ENCODE peak calls at places on chromosome 9, in four cellular contexts. A is NCI-H2029, D is DMS79 treated with DMSO at 0.1 percent for 48 hours, J is Calu3. R is an unnamed sample.

GRCh38 chr9:34514816-34515215 is 8.0 kb downstream of the ENHO start:
- DNase-seq in A (no peak), D (no peak), J (no peak), R (no peak)

GRCh38 chr9:87662808-87663528 is 63.0 kb upstream of the CTSL start:
- DNase-seq in A (peak; percentile 49), D (no peak), J (peak; percentile 87), R (peak; percentile 83)

GRCh38 chr9:88532320-88532719 is 2.7 kb upstream of the NXNL2 start:
- DNase-seq in A (no peak), D (no peak), J (no peak), R (no peak)

GRCh38 chr9:128091571-128091970 is 23.5 kb downstream of the SLC25A25 start:
- DNase-seq in A (no peak), D (no peak), J (no peak), R (no peak)

GRCh38 chr9:124342946-124343485 is 72.2 kb downstream of the PSMB7 start:
- DNase-seq in A (peak; percentile 84), D (peak; percentile 68), J (no peak), R (no peak)

GRCh38 chr9:95211028-95211427 is 106.5 kb downstream of the FANCC start:
- DNase-seq in A (no peak), D (peak; percentile 12), J (no peak), R (peak; percentile 63)

GRCh38 chr9:113501129-113501686 is 37.7 kb downstream of the RGS3 start:
- DNase-seq in A (no peak), D (no peak), J (no peak), R (no peak)

GRCh38 chr9:69470186-69470977 is 145.4 kb downstream of the ENTREP1 start:
- DNase-seq in A (no peak), D (no peak), J (peak; percentile 19), R (no peak)

GRCh38 chr9:109513871-109514270 is 15.8 kb upstream of the PTPN3 start:
- DNase-seq in A (no peak), D (no peak), J (no peak), R (no peak)

GRCh38 chr9:38066907-38067610 is 2.0 kb downstream of the SHB start:
- DNase-seq in A (no peak), D (peak; percentile 56), J (no peak), R (peak; percentile 74)

GRCh38 chr9:94705162-94705712 is 21.3 kb upstream of the AOPEP start:
- DNase-seq in A (no peak), D (no peak), J (no peak), R (no peak)

GRCh38 chr9:133449760-133450159 is 10.0 kb upstream of the CACFD1 start:
- DNase-seq in A (peak; percentile 41), D (peak; percentile 38), J (peak; percentile 85), R (no peak)

GRCh38 chr9:36690769-36691168 is 118.1 kb downstream of the MELK start:
- DNase-seq in A (no peak), D (no peak), J (no peak), R (no peak)

GRCh38 chr9:128552744-128553221 is 396 bp downstream of the SPTAN1 start:
- DNase-seq in A (peak; percentile 57), D (peak; percentile 32), J (peak; percentile 40), R (peak; percentile 81)

GRCh38 chr9:116323012-116323411 is 169.4 kb downstream of the PAPPA start:
- DNase-seq in A (peak; percentile 17), D (peak; percentile 11), J (no peak), R (peak; percentile 53)

GRCh38 chr9:128723352-128723865 is 518 bp downstream of the ZDHHC12 start:
- DNase-seq in A (no peak), D (no peak), J (no peak), R (no peak)

GRCh38 chr9:94014066-94014654 is 59.0 kb upstream of the BARX1 start:
- DNase-seq in A (peak; percentile 21), D (no peak), J (no peak), R (no peak)

GRCh38 chr9:32004431-32005076 is 379.9 kb upstream of the ACO1 start:
- DNase-seq in A (no peak), D (no peak), J (no peak), R (peak; percentile 6)

GRCh38 chr9:124219290-124219605 is 38.5 kb upstream of the NEK6 start:
- DNase-seq in A (no peak), D (no peak), J (no peak), R (no peak)

GRCh38 chr9:121771418-121771817 is 120.0 kb downstream of the DAB2IP start:
- DNase-seq in A (no peak), D (no peak), J (no peak), R (no peak)

GRCh38 chr9:112285056-112285455 is 48.4 kb downstream of the PTBP3 start:
- DNase-seq in A (no peak), D (no peak), J (no peak), R (no peak)

GRCh38 chr9:89722712-89723111 is 117.9 kb downstream of the GADD45G start:
- DNase-seq in A (no peak), D (no peak), J (no peak), R (no peak)

GRCh38 chr9:38338359-38339014 is 54.0 kb upstream of the ALDH1B1 start:
- DNase-seq in A (no peak), D (no peak), J (no peak), R (no peak)

GRCh38 chr9:99881769-99882168 is 24.7 kb upstream of the STX17 start:
- DNase-seq in A (no peak), D (no peak), J (no peak), R (no peak)

GRCh38 chr9:38621434-38622082 is 1.2 kb upstream of the ANKRD18A start:
- DNase-seq in A (peak; percentile 34), D (peak; percentile 18), J (peak; percentile 25), R (no peak)

GRCh38 chr9:33289501-33289900 is 815 bp upstream of the NFX1 start:
- DNase-seq in A (no peak), D (no peak), J (no peak), R (peak; percentile 15)

GRCh38 chr9:86126998-86127972 is 27.9 kb upstream of the GOLM1 start:
- DNase-seq in A (peak; percentile 98), D (peak; percentile 77), J (peak; percentile 93), R (peak; percentile 84)

GRCh38 chr9:32703635-32704034 is 68.2 kb upstream of the TAF1L start:
- DNase-seq in A (no peak), D (no peak), J (no peak), R (no peak)

GRCh38 chr9:82168585-82168984 is 180.0 kb downstream of the SPATA31D1 start:
- DNase-seq in A (peak; percentile 16), D (peak; percentile 5), J (peak; percentile 2), R (no peak)

GRCh38 chr9:116318463-116319271 is 165.1 kb downstream of the PAPPA start:
- DNase-seq in A (no peak), D (no peak), J (no peak), R (peak; percentile 84)

GRCh38 chr9:132268725-132269352 is 85.9 kb downstream of the SETX start:
- DNase-seq in A (peak; percentile 42), D (peak; percentile 76), J (peak; percentile 46), R (peak; percentile 85)

GRCh38 chr9:119060629-119061385 is 308.4 kb downstream of the BRINP1 start:
- DNase-seq in A (no peak), D (no peak), J (no peak), R (no peak)

GRCh38 chr9:93132287-93132927 is 1.6 kb downstream of the NINJ1 start:
- DNase-seq in A (peak; percentile 52), D (no peak), J (no peak), R (no peak)

GRCh38 chr9:125825762-125826161 is 78.6 kb downstream of the PBX3 start:
- DNase-seq in A (no peak), D (no peak), J (no peak), R (no peak)

GRCh38 chr9:34171753-34172535 is 6.9 kb upstream of the UBAP1 start:
- DNase-seq in A (no peak), D (no peak), J (no peak), R (no peak)

GRCh38 chr9:124797343-124798103 is 20.6 kb downstream of the OLFML2A start:
- DNase-seq in A (no peak), D (no peak), J (no peak), R (no peak)

GRCh38 chr9:89116064-89116817 is 62.4 kb downstream of the SHC3 start:
- DNase-seq in A (no peak), D (no peak), J (no peak), R (no peak)

R was measured in retina.